ENCODE peak calls at places on chromosomes 11 and 22, in five cellular contexts. T is neuronal stem cell, M is mesenchymal stem cell, O is H1, H is H9. A is an unnamed sample.
A peak's percentile ranks its signal among the peaks of the same experiment; 100 is the strongest.

GRCh38 chr11:46541593-46542371 is 52.0 kb downstream of the AMBRA1 start:
- DNase-seq in H (no peak), M (no peak), O (no peak), T (no peak), A (no peak)

GRCh38 chr11:84833488-84834086 is 793.6 kb downstream of the DLG2 start:
- DNase-seq in M (no peak), T (no peak), O (no peak), H (no peak), A (no peak)

GRCh38 chr22:26845016-26845728 is 187.8 kb downstream of the MIAT start:
- DNase-seq in M (peak; percentile 13), O (no peak), H (no peak), T (no peak), A (peak; percentile 65)

GRCh38 chr11:118223992-118224391 is 819 bp downstream of the JAML start:
- DNase-seq in H (no peak), T (no peak), O (no peak), M (no peak), A (no peak)

GRCh38 chr11:66835762-66836405 is 7.4 kb upstream of the RCE1 start:
- DNase-seq in H (no peak), M (peak; percentile 51), O (no peak), T (no peak), A (no peak)

GRCh38 chr22:43883719-43884415 is 7.9 kb downstream of the PNPLA5 start:
- DNase-seq in O (no peak), T (no peak), H (peak; percentile 27), M (no peak), A (no peak)

GRCh38 chr22:27406389-27406861 is 395.1 kb downstream of the MN1 start:
- DNase-seq in O (no peak), H (no peak), T (no peak), M (no peak), A (no peak)

GRCh38 chr11:59216654-59217640 is 4.2 kb upstream of the MPEG1 start:
- DNase-seq in T (no peak), M (no peak), H (no peak), O (no peak), A (no peak)

GRCh38 chr22:26906464-26906863 is 249.1 kb downstream of the MIAT start:
- DNase-seq in H (no peak), M (no peak), O (no peak), T (no peak), A (no peak)

GRCh38 chr11:103907548-103908455 is 128.6 kb upstream of the DDI1 start:
- DNase-seq in T (no peak), H (no peak), O (no peak), M (peak; percentile 66), A (no peak)

GRCh38 chr11:122803306-122803705 is 35.0 kb upstream of the CRTAM start:
- DNase-seq in O (no peak), H (no peak), M (peak; percentile 23), T (no peak), A (peak; percentile 91)

GRCh38 chr22:49166211-49166610 is 661.5 kb downstream of the BRD1 start:
- DNase-seq in T (no peak), M (no peak), O (no peak), H (no peak), A (no peak)

GRCh38 chr11:62497132-62497915 is 49.3 kb downstream of the AHNAK start:
- DNase-seq in H (peak; percentile 65), O (no peak), T (no peak), M (peak; percentile 76), A (no peak)

GRCh38 chr22:47592791-47593190 is 830.3 kb downstream of the TBC1D22A start:
- DNase-seq in T (no peak), M (no peak), H (no peak), O (no peak), A (no peak)

GRCh38 chr11:72927380-72927779 is 113.2 kb downstream of the ATG16L2 start:
- DNase-seq in M (no peak), O (no peak), H (no peak), T (no peak), A (no peak)

GRCh38 chr11:34855754-34856095 is 60.5 kb downstream of the APIP start:
- DNase-seq in H (no peak), O (peak; percentile 14), T (no peak), M (no peak), A (no peak)

GRCh38 chr11:108237058-108237481 is 14.2 kb downstream of the ATM start:
- DNase-seq in H (no peak), O (no peak), M (peak; percentile 26), T (no peak), A (no peak)

GRCh38 chr11:128472128-128473110 is 114.9 kb downstream of the ETS1 start:
- DNase-seq in H (no peak), M (peak; percentile 63), T (no peak), O (no peak), A (no peak)

GRCh38 chr22:43925433-43926348 is 2.1 kb downstream of the PNPLA3 start:
- DNase-seq in M (peak; percentile 47), H (peak; percentile 74), T (peak; percentile 80), O (peak; percentile 60), A (no peak)

GRCh38 chr11:47415949-47416472 is 7.6 kb downstream of the SLC39A13 start:
- DNase-seq in M (peak; percentile 90), H (no peak), T (no peak), O (no peak), A (no peak)

GRCh38 chr22:29071261-29072045 is 1.4 kb upstream of the KREMEN1 start:
- DNase-seq in H (peak; percentile 72), O (peak; percentile 78), T (peak; percentile 56), M (peak; percentile 32), A (peak; percentile 54)

GRCh38 chr22:27591060-27591459 is 210.5 kb downstream of the MN1 start:
- DNase-seq in M (no peak), O (no peak), H (no peak), T (no peak), A (no peak)

GRCh38 chr11:1005913-1006312 is 30.6 kb downstream of the MUC6 start:
- DNase-seq in T (no peak), H (no peak), O (no peak), M (no peak), A (no peak)

GRCh38 chr11:16252373-16252772 is 104.0 kb downstream of the SOX6 start:
- DNase-seq in H (peak; percentile 32), T (no peak), O (no peak), M (peak; percentile 27), A (no peak)

GRCh38 chr22:37985751-37986281 is 1.5 kb upstream of the SOX10 start:
- DNase-seq in T (no peak), M (no peak), H (no peak), O (no peak), A (no peak)

GRCh38 chr11:120651836-120652235 is 140.3 kb downstream of the GRIK4 start:
- DNase-seq in O (no peak), M (no peak), H (no peak), T (no peak), A (no peak)

GRCh38 chr11:27373856-27374602 is 11.0 kb upstream of the CCDC34 start:
- DNase-seq in H (no peak), O (no peak), T (no peak), M (no peak), A (no peak)

GRCh38 chr22:44068422-44069191 is 44.5 kb downstream of the PARVB start:
- DNase-seq in H (no peak), T (no peak), M (no peak), O (no peak), A (peak; percentile 35)

GRCh38 chr11:67045314-67045713 is 11.3 kb upstream of the RHOD start:
- DNase-seq in T (no peak), M (peak; percentile 80), H (no peak), O (no peak), A (peak; percentile 73)

GRCh38 chr11:12889243-12889642 is 119.9 kb upstream of the RASSF10 start:
- DNase-seq in H (no peak), O (no peak), M (peak; percentile 79), T (no peak), A (no peak)

GRCh38 chr22:25368271-25368670 is 148.8 kb downstream of the CRYBB2 start:
- DNase-seq in M (peak; percentile 45), O (no peak), T (no peak), H (no peak), A (no peak)

GRCh38 chr22:31247726-31248125 is 35.6 kb downstream of the LIMK2 start:
- DNase-seq in T (no peak), M (no peak), H (no peak), O (no peak), A (no peak)

GRCh38 chr11:72237112-72237931 is 6.7 kb downstream of the PHOX2A start:
- DNase-seq in O (no peak), T (no peak), H (peak; percentile 36), M (no peak), A (no peak)

GRCh38 chr11:62464655-62465054 is 45.8 kb downstream of the SCGB1A1 start:
- DNase-seq in O (no peak), T (no peak), H (no peak), M (no peak), A (no peak)

GRCh38 chr11:115769891-115770290 is 265.7 kb upstream of the CADM1 start:
- DNase-seq in T (no peak), H (no peak), M (no peak), O (no peak), A (no peak)

GRCh38 chr11:86035920-86036319 is 33.0 kb downstream of the PICALM start:
- DNase-seq in O (no peak), H (no peak), M (no peak), T (no peak), A (no peak)

GRCh38 chr11:86037743-86038142 is 31.1 kb downstream of the PICALM start:
- DNase-seq in O (no peak), H (no peak), T (no peak), M (no peak), A (no peak)

GRCh38 chr11:86040919-86041318 is 28.0 kb downstream of the PICALM start:
- DNase-seq in H (no peak), O (no peak), T (no peak), M (no peak), A (no peak)

GRCh38 chr11:86041975-86042378 is 26.9 kb downstream of the PICALM start:
- DNase-seq in H (peak; percentile 62), T (peak; percentile 89), O (peak; percentile 62), M (peak; percentile 89), A (peak; percentile 71)

GRCh38 chr11:86039094-86039493 is 29.8 kb downstream of the PICALM start:
- DNase-seq in T (no peak), M (no peak), O (no peak), H (no peak), A (no peak)
- H2BK12ac ChIP-seq in T (no peak overlapping the region), M (no peak overlapping the region), O (no peak overlapping the region), H (no peak overlapping the region), A (no peak overlapping the region)

DNA sequence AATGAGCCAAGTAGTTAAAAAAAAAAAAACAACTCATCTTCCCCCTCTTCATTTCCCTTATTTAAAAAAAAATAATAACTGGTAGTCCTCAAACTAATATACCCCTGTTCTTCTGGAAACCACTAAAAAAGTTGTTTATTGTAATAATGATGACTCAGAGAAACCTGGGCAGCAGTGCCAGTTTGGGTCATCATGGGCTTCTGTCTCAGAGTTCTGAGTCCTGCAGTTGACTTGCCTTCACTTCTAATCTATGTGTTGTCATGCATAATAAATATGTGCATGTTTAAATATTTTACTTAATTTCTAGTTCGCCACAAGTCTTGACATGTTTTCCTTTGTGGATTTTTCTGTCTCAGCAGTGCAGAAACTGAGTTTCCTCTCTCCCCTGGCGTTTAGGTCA is 46.8 kb downstream of the PPP2R1B start:
- DNase-seq in M (no peak), H (no peak), O (no peak), T (no peak), A (no peak)
- H2BK12ac ChIP-seq in M (no peak overlapping the region), H (no peak overlapping the region), O (no peak overlapping the region), T (no peak overlapping the region), A (no peak overlapping the region)

GRCh38 chr11:133366088-133366487 is 166.2 kb downstream of the OPCML start:
- DNase-seq in O (no peak), H (no peak), M (no peak), T (no peak), A (no peak)
- H2BK12ac ChIP-seq in O (no peak overlapping the region), H (no peak overlapping the region), M (no peak overlapping the region), T (no peak overlapping the region), A (no peak overlapping the region)

GRCh38 chr11:69659591-69659990 is 15.6 kb downstream of the LTO1 start:
- DNase-seq in M (no peak), T (no peak), O (no peak), H (no peak), A (no peak)
- H2BK12ac ChIP-seq in M (peak overlapping the region; percentile 12), T (no peak overlapping the region), O (peak overlapping the region; percentile 4), H (no peak overlapping the region), A (no peak overlapping the region)